ENCODE peak calls at places on chromosomes 2 and 18, in four cellular contexts. F is foreskin fibroblast, J is pancreas, Y is right lobe of liver. L is an unnamed sample.

GRCh38 chr2:142140434-142140845 is 9.6 kb upstream of the LRP1B start:
- DNase-seq in F (peak), J (no peak), Y (no peak), L (no peak)

GRCh38 chr2:240481720-240482119 is 46.3 kb downstream of the GPC1 start:
- DNase-seq in Y (peak), F (no peak), J (no peak), L (no peak)

GRCh38 chr2:73163522-73164367 is 38.6 kb upstream of the NOTO start:
- DNase-seq in F (peak), J (peak), Y (no peak), L (no peak)

GRCh38 chr2:233414777-233415570 is 60.7 kb downstream of the DGKD start:
- DNase-seq in Y (no peak), F (peak), J (no peak), L (no peak)

GRCh38 chr2:10777111-10777841 is 35.3 kb downstream of the PDIA6 start:
- DNase-seq in Y (no peak), F (no peak), J (no peak), L (no peak)

GRCh38 chr2:46336560-46336959 is 39.4 kb downstream of the EPAS1 start:
- DNase-seq in F (peak), J (no peak), Y (no peak), L (no peak)

GRCh38 chr2:232331071-232331470 is 47.5 kb upstream of the ALPP start:
- DNase-seq in F (no peak), J (no peak), Y (peak), L (no peak)

GRCh38 chr2:25161055-25161781 is 7.2 kb downstream of the POMC start:
- DNase-seq in Y (peak), F (no peak), J (peak), L (no peak)

GRCh38 chr2:46183426-46183825 is 113.8 kb upstream of the EPAS1 start:
- DNase-seq in J (no peak), Y (no peak), F (no peak), L (no peak)

GRCh38 chr2:57598552-57598951 is 448.1 kb upstream of the VRK2 start:
- DNase-seq in F (no peak), J (no peak), Y (no peak), L (no peak)

GRCh38 chr2:217951521-217952247 is 51.1 kb downstream of the TNS1 start:
- DNase-seq in Y (no peak), J (no peak), F (no peak), L (no peak)

GRCh38 chr2:219417374-219417773 is 803 bp upstream of the DES start:
- DNase-seq in J (no peak), F (no peak), Y (no peak), L (no peak)

GRCh38 chr18:23529597-23529996 is 26.3 kb downstream of the RMC1 start:
- DNase-seq in F (peak), J (no peak), Y (no peak), L (peak)

GRCh38 chr2:102788216-102788879 is 26.5 kb downstream of the TMEM182 start:
- DNase-seq in J (no peak), F (no peak), Y (no peak), L (no peak)

GRCh38 chr2:60552096-60552850 is 1.2 kb downstream of the BCL11A start:
- DNase-seq in J (peak), Y (no peak), F (no peak), L (no peak)

GRCh38 chr18:4603955-4604354 is 148.8 kb upstream of the DLGAP1 start:
- DNase-seq in J (no peak), Y (no peak), F (no peak), L (no peak)

GRCh38 chr2:43087413-43087812 is 139.0 kb downstream of the ZFP36L2 start:
- DNase-seq in J (no peak), Y (no peak), F (no peak), L (no peak)

GRCh38 chr2:100568989-100569388 is 6.2 kb downstream of the PDCL3 start:
- DNase-seq in Y (no peak), F (no peak), J (no peak), L (no peak)

GRCh38 chr2:238501311-238501710 is 74.6 kb downstream of the ASB1 start:
- DNase-seq in F (no peak), J (no peak), Y (no peak), L (no peak)

GRCh38 chr2:157925071-157925470 is 48.9 kb upstream of the ACVR1 start:
- DNase-seq in Y (no peak), J (no peak), F (no peak), L (no peak)

GRCh38 chr2:213885485-213885884 is 525.4 kb upstream of the VWC2L start:
- DNase-seq in Y (no peak), J (no peak), F (no peak), L (no peak)

GRCh38 chr18:8375269-8375668 is 234.0 kb upstream of the RAB12 start:
- DNase-seq in F (no peak), J (no peak), Y (no peak), L (peak)

GRCh38 chr2:37414470-37414949 is 70.1 kb downstream of the QPCT start:
- DNase-seq in J (no peak), Y (no peak), F (peak), L (peak)

GRCh38 chr2:230863442-230864121 is 1.2 kb upstream of the ITM2C start:
- DNase-seq in Y (peak), J (no peak), F (no peak), L (no peak)

GRCh38 chr2:184683923-184684322 is 85.6 kb downstream of the ZNF804A start:
- DNase-seq in Y (no peak), J (no peak), F (no peak), L (no peak)

GRCh38 chr2:217108575-217109027 is 248.7 kb upstream of the TNP1 start:
- DNase-seq in Y (no peak), F (no peak), J (no peak), L (no peak)

GRCh38 chr2:170715062-170715931 is at the start of gene SP5:
- DNase-seq in Y (peak), F (no peak), J (peak), L (no peak)

GRCh38 chr2:219010162-219010756 is 17.0 kb upstream of the CRYBA2 start:
- DNase-seq in Y (no peak), J (no peak), F (no peak), L (no peak)

GRCh38 chr2:229800997-229801754 is 86.8 kb upstream of the DNER start:
- DNase-seq in J (peak), Y (peak), F (peak), L (no peak)

GRCh38 chr2:191155608-191156071 is 4.8 kb upstream of the STAT4 start:
- DNase-seq in J (no peak), Y (no peak), F (peak), L (no peak)

GRCh38 chr2:198615972-198616371 is 811.6 kb downstream of the PLCL1 start:
- DNase-seq in F (no peak), J (no peak), Y (no peak), L (peak)

GRCh38 chr2:198873771-198874501 is 583.8 kb downstream of the SATB2 start:
- DNase-seq in Y (no peak), J (no peak), F (peak), L (no peak)

GRCh38 chr2:52416340-52416739 is 1351.3 kb upstream of the CHAC2 start:
- DNase-seq in Y (no peak), J (no peak), F (no peak), L (no peak)

GRCh38 chr18:73901151-73901550 is 246.5 kb downstream of the FBXO15 start:
- DNase-seq in F (no peak), Y (no peak), J (no peak), L (no peak)

GRCh38 chr18:11998182-11998581 is 16.9 kb downstream of the IMPA2 start:
- DNase-seq in F (no peak), Y (no peak), J (no peak), L (no peak)

GRCh38 chr2:26011990-26012856 is 21.7 kb upstream of the RAB10 start:
- DNase-seq in J (peak), Y (peak), F (no peak), L (no peak)

GRCh38 chr2:218168635-218169462 is 2.1 kb upstream of the CXCR1 start:
- DNase-seq in F (no peak), J (peak), Y (no peak), L (no peak)

DNA sequence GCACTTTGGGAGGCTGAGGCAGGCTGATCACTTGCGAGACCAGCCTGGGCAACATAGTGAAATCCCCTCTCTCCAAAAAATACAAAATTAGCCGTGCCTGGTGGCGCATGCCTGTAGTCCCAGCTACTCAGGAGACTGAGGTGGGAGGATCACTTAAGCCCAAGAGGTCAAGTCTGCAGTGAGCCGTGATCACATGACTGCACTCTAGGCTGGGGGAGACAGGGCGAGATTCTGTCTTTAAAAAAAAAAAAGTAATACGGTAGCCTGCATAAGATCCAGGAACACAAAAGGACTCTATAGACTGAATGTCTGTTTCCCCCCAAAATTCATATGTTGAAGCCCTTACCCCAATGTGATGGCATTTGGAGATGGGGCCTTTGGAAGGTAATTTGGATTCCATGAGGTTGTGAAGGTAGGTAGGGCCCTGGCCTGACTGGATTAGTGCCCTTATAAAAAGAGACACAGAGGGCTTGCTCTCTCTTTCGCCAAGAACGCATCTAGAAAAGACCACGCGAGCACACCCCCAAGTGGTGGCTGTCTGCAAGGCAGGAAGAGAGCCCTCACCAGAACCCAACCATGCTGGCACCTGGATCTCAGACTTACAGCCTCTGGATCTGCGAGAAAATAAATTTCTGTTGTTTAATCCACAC is 17.0 kb downstream of the MBOAT2 start:
- DNase-seq in J (no peak), F (no peak), Y (no peak), L (no peak)
- TF ChIP-seq CTCF in J (no peak), F (no peak), Y (no peak), L (peak)

GRCh38 chr2:113056501-113056900 is 2.5 kb upstream of the IL36RN start:
- DNase-seq in F (no peak), J (no peak), Y (no peak), L (no peak)

GRCh38 chr2:113057127-113057526 is 1.9 kb upstream of the IL36RN start:
- DNase-seq in F (no peak), J (no peak), Y (no peak), L (no peak)

GRCh38 chr2:113050921-113051895 is 1.5 kb downstream of the IL36B start:
- DNase-seq in F (no peak), Y (no peak), J (no peak), L (no peak)

GRCh38 chr2:113053666-113054435 is 1.2 kb upstream of the IL36B start:
- DNase-seq in F (no peak), Y (no peak), J (no peak), L (no peak)

DNA sequence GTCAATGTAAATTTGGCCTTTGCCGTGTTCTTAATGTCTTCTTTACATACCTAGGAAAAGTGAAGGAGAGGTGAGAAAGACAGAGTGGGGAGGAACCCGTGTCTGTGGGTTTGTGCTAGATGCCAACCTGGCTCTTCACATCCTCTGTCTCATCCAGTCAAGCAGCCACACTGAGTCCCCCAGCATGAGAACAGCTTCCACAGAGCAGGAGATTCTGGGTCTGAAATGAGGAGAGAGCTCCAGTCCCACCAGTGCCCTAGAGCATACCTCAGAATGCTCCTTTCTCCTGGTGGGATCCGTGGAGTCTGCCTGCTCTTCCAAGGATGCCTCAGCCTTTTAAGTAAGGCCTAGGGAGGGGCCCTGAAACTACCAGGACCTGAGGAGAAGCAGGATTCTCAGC is at the start of gene IL36B:
- DNase-seq in J (no peak), F (no peak), Y (no peak), L (no peak)
- H3K4me3 ChIP-seq in J (no peak), F (no peak), Y (no peak), L (no peak)

DNA sequence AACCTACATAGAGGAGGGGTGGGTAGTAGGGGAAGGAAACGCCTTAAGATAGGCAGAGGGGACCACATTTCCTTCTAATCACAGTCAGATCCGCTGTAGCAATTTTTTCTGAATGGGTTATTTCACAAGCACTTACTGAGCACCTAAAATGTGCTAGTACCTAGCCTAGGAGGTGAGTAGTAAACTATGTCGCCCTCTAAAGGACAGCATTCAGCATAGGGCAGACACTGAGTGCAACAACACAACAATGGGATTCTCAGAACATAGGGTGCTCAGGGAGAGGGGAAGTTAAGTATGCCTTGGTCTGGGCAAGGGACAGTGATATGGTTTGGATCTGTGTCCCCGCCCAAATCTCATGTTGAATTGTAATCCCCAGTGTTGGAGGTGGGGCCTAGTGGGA is 166.1 kb upstream of the RAB6C start:
- DNase-seq in Y (no peak), J (no peak), F (no peak), L (no peak)
- TF ChIP-seq CTCF in Y (no peak), J (no peak), F (no peak), L (peak)

DNA sequence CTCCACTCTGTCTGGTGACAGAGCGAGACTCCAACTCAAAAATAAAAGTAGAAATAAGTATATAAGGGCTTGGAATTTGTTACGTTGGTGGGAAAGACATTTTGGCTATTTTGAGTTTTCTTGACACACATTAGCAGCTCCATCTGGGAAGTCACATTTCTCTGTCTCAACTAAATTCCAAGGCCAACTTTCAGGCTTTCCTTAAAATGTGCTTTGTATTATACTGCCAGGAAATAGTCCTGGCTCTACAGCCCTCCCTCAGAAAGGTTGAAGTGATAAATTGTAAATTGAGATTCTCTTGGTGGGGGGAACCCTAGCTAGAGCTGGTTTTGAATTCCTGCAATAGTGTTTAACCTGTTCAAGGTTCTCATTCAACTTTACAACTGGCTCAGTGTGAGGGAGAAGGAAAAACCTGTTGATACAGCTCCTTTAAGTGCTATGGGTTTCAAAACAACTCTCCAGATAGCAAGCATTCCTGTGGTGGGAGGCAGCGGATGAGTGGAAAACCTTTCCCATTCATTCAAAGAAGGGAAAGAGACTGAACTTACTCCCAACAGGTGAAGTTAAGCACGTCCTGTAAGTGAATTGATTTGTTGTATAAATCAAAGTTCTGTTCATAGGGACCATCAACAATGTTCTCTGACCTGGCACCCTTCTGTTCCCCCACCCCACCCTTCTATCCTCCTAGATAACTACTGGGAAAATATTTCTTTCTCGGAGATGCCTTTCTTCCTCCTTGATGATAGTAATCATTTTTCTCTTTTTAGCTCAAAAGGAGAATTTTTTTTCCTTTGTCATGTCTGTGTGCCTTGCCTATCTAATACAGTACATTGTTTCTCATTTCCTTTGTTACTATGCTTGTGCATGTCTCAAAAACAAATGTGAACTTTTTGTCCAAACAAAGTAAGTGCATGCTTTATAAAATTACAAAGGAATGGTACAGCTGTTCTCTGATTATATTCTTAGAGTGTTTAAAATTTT is 44.2 kb upstream of the SLC39A10 start:
- DNase-seq in Y (no peak), J (no peak), F (peak), L (peak)
- H3K4me3 ChIP-seq in Y (no peak), J (no peak), F (peak), L (peak)

GRCh38 chr2:133566967-133567645 is 1.2 kb downstream of the NCKAP5 start:
- DNase-seq in J (no peak), F (peak), Y (peak), L (no peak)

GRCh38 chr2:133568598-133568997 is 335 bp upstream of the NCKAP5 start:
- DNase-seq in J (no peak), F (no peak), Y (no peak), L (no peak)

GRCh38 chr2:133570547-133570946 is 2.3 kb upstream of the NCKAP5 start:
- DNase-seq in F (no peak), J (no peak), Y (no peak), L (no peak)

GRCh38 chr2:133569416-133569815 is 1.2 kb upstream of the NCKAP5 start:
- DNase-seq in J (no peak), F (no peak), Y (no peak), L (no peak)

DNA sequence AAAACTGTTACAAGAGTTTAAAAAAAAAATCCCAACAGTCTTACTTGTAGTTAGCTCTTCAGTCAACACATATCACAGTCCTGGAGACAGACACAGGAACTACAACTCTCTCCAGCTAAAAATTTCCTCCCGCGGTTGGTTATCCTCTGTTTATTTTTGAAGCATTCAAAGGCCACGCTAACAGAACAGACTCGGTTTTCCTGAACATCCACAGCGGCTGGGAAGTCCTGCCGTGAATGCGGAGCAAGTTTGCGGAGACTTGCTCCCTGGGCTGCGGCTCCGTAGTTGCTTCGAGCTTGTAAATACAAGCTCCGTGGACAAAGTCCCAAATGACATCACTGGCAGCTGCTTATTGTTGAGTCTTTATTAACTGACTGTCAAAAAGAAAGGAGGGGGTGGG is at the start of gene NCKAP5:
- DNase-seq in J (peak), Y (peak), F (no peak), L (no peak)
- TF ChIP-seq CTCF in J (no peak), Y (peak), F (no peak), L (peak)

GRCh38 chr2:207357216-207357615 is 172.5 kb upstream of the CREB1 start:
- DNase-seq in Y (no peak), J (no peak), F (no peak), L (no peak)

GRCh38 chr2:207352978-207353377 is 176.8 kb upstream of the CREB1 start:
- DNase-seq in F (no peak), J (no peak), Y (no peak), L (no peak)

GRCh38 chr2:207353836-207354235 is 175.9 kb upstream of the CREB1 start:
- DNase-seq in J (no peak), F (no peak), Y (no peak), L (no peak)

GRCh38 chr2:207354466-207354865 is 175.3 kb upstream of the CREB1 start:
- DNase-seq in F (no peak), Y (no peak), J (no peak), L (no peak)

DNA sequence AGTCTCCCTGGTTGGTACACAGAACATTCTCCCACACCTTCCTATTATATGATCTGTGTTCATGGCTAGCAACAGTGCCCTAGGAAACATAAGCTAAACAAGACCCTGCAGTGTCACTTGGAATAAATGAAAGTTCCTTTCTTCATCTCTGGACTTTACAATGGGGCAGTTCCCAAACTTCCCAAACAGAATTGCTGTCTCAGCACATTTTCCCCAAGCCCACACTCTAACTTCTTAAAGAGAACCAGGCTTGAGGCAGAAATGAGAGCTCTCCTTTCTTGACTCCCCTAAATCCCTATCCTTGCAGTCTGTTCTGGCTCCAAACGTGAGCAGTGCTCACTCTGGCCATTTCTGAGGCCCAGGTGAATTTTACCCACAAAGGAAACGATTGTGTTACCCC is 173.2 kb upstream of the CREB1 start:
- DNase-seq in F (no peak), J (no peak), Y (no peak), L (no peak)
- H3K4me3 ChIP-seq in F (no peak), J (no peak), Y (no peak), L (no peak)